ENCODE peak calls at places on chromosomes 4 and X, in five cellular contexts. U is AG09309, T is kidney, S is ovary, M is suprapubic skin. X is an unnamed sample.

GRCh38 chrX:69136546-69137331 is 28.5 kb downstream of the PJA1 start:
- DNase-seq in T (peak), U (no peak), M (no peak), S (peak), X (peak)

GRCh38 chr4:121195649-121196048 is 31.5 kb upstream of the TNIP3 start:
- DNase-seq in S (no peak), U (no peak), T (no peak), M (no peak), X (no peak)

GRCh38 chr4:47704693-47705325 is 133.1 kb downstream of the CORIN start:
- DNase-seq in S (no peak), M (no peak), T (no peak), U (no peak), X (peak)

GRCh38 chr4:119113033-119113655 is 22.5 kb upstream of the MYOZ2 start:
- DNase-seq in U (peak), M (no peak), S (no peak), T (no peak), X (peak)

GRCh38 chrX:31098081-31098480 is 26.2 kb upstream of the FTHL17 start:
- DNase-seq in S (no peak), M (no peak), U (no peak), T (no peak), X (no peak)

GRCh38 chr4:4558881-4559280 is 17.0 kb upstream of the STX18 start:
- DNase-seq in S (no peak), U (no peak), T (no peak), M (no peak), X (no peak)

GRCh38 chrX:153245288-153245731 is 66.2 kb downstream of the MAGEA1 start:
- DNase-seq in S (no peak), U (no peak), M (no peak), T (no peak), X (no peak)

GRCh38 chr4:15718959-15719358 is 16.1 kb downstream of the BST1 start:
- DNase-seq in S (no peak), M (no peak), T (no peak), U (no peak), X (no peak)

GRCh38 chr4:152696764-152697250 is 17.0 kb upstream of the TMEM154 start:
- DNase-seq in T (no peak), M (no peak), S (no peak), U (no peak), X (peak)

GRCh38 chr4:145868637-145869409 is 69.8 kb downstream of the ZNF827 start:
- DNase-seq in U (no peak), M (no peak), S (no peak), T (no peak), X (no peak)

GRCh38 chrX:74545880-74546279 is 68.5 kb downstream of the RLIM start:
- DNase-seq in U (no peak), T (no peak), M (no peak), S (no peak), X (no peak)

GRCh38 chrX:74551934-74552333 is 62.5 kb downstream of the RLIM start:
- DNase-seq in S (no peak), U (no peak), T (no peak), M (no peak), X (no peak)

GRCh38 chrX:74546984-74547383 is 67.4 kb downstream of the RLIM start:
- DNase-seq in S (no peak), T (no peak), M (no peak), U (no peak), X (no peak)

DNA sequence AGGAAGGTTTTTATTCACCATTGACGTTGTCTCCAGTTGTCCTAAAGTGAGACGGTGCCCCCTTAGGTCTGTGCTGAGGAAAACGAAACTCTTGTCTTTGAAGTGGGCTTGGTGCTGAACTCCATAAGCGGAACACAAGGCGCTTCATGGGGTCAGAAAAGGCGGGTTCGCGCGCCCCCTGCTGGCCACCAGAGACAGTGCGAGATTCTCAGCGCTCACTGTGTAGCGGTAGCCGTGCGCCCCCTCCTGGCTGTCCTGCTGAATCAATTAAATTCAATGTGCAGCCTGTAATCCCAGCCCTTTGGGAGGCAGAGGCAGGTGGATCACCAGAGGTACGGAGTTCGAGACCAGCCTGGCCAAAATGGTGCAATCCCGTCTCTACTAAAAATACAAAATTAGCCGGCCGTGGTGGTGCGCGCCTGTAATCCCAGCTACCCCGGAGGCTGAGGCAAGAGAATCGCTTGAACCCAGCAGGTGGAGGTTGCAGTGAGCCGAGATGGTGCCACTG is 64.1 kb downstream of the RLIM start:
- DNase-seq in T (peak), M (peak), S (peak), U (no peak), X (peak)
- H3K4me3 ChIP-seq in T (peak), M (no peak), S (no peak), U (no peak), X (peak)

GRCh38 chrX:103879339-103879738 is 47.3 kb upstream of the RAB9B start:
- DNase-seq in S (no peak), M (no peak), U (no peak), T (no peak), X (peak)
- TF ChIP-seq CTCF in S (no peak), M (no peak), U (no peak), T (no peak), X (no peak)

GRCh38 chrX:46838482-46838857 is 1.6 kb downstream of the RP2 start:
- DNase-seq in M (no peak), T (no peak), U (no peak), S (no peak), X (no peak)

GRCh38 chrX:46837543-46838481 is 969 bp downstream of the RP2 start:
- DNase-seq in M (no peak), S (no peak), U (no peak), T (no peak), X (no peak)

GRCh38 chrX:46836701-46837542 is at the start of gene RP2:
- DNase-seq in M (peak), S (peak), U (peak), T (peak), X (peak)

GRCh38 chrX:46840946-46841740 is 4.3 kb downstream of the RP2 start:
- DNase-seq in U (no peak), M (no peak), T (no peak), S (peak), X (no peak)

DNA sequence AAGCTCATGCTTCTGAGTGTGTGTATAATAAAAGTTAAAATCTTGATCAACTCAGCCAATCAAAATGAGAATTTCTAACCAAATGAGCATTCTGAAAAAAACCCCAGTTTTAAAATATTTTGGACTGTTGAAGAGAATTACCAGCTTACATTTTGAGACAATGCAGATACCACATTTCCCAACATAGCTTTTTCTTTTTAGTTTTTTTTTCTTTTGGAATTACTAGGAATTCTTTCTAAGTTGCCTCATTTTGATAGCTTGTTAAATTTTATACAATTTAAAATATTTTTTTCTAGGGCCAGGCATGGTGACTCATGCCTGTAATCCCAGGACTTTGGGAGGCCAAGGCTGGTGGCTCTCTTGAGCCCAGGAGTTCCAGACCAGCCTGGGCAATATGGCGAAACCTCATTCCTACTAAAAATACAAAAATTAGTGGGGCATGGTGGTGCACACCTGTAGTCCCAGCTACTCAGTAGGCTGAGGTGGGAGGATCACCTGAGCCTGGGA is 2.2 kb downstream of the RP2 start:
- DNase-seq in T (no peak), M (no peak), S (no peak), U (no peak), X (no peak)
- H3K4me3 ChIP-seq in T (no peak), M (no peak), S (no peak), U (no peak), X (peak)

GRCh38 chrX:148049441-148049840 is 68.3 kb downstream of the FMR1NB start:
- DNase-seq in T (no peak), S (no peak), U (no peak), M (no peak), X (peak)
- TF ChIP-seq CTCF in T (no peak), S (no peak), U (peak), M (no peak), X (peak)